ENCODE peak calls at places on chromosomes 3 and 15, in four cellular contexts. I, C, F and M are unnamed samples.

GRCh38 chr3:146166450-146167222 is 5.7 kb upstream of the PLOD2 start:
- DNase-seq in C (no peak), I (peak), F (no peak), M (peak)

GRCh38 chr15:94576889-94577533 is 345.6 kb downstream of the MCTP2 start:
- DNase-seq in F (peak), C (peak), I (no peak), M (peak)

GRCh38 chr15:59160880-59161593 is 45.6 kb upstream of the LDHAL6B start:
- DNase-seq in I (peak), F (peak), C (no peak), M (peak)

GRCh38 chr3:125220681-125221429 is 8.3 kb upstream of the SLC12A8 start:
- DNase-seq in I (peak), F (no peak), C (no peak), M (no peak)

GRCh38 chr3:60579734-60580133 is 671.5 kb downstream of the FHIT start:
- DNase-seq in I (peak), F (no peak), C (no peak), M (no peak)

GRCh38 chr15:88725305-88726220 is 77.7 kb upstream of the ACAN start:
- DNase-seq in I (no peak), F (no peak), C (no peak), M (no peak)

GRCh38 chr3:36677331-36678007 is 86.9 kb downstream of the DCLK3 start:
- DNase-seq in C (no peak), I (peak), F (peak), M (no peak)

GRCh38 chr15:101057841-101058407 is 138.8 kb downstream of the LRRK1 start:
- DNase-seq in C (no peak), I (no peak), F (no peak), M (no peak)

GRCh38 chr3:148309390-148310035 is 388.2 kb upstream of the AGTR1 start:
- DNase-seq in I (peak), C (peak), F (peak), M (peak)

GRCh38 chr3:50275996-50276761 is 2.7 kb upstream of the LSMEM2 start:
- DNase-seq in C (no peak), F (no peak), I (no peak), M (no peak)

GRCh38 chr15:81642451-81642990 is 268.5 kb upstream of the TMC3 start:
- DNase-seq in C (no peak), F (no peak), I (peak), M (no peak)

GRCh38 chr15:31223478-31224350 is 102.9 kb upstream of the KLF13 start:
- DNase-seq in F (no peak), C (no peak), I (no peak), M (no peak)

GRCh38 chr15:98549003-98549402 is 99.3 kb upstream of the IGF1R start:
- DNase-seq in I (no peak), C (no peak), F (no peak), M (no peak)

GRCh38 chr3:30550246-30550645 is 56.2 kb upstream of the TGFBR2 start:
- DNase-seq in I (no peak), F (no peak), C (no peak), M (no peak)

GRCh38 chr3:30551266-30551665 is 55.1 kb upstream of the TGFBR2 start:
- DNase-seq in I (no peak), F (no peak), C (no peak), M (no peak)

GRCh38 chr3:30549600-30549999 is 56.8 kb upstream of the TGFBR2 start:
- DNase-seq in F (peak), I (no peak), C (no peak), M (peak)

GRCh38 chr3:30553641-30554316 is 52.6 kb upstream of the TGFBR2 start:
- DNase-seq in C (no peak), F (no peak), I (peak), M (no peak)

DNA sequence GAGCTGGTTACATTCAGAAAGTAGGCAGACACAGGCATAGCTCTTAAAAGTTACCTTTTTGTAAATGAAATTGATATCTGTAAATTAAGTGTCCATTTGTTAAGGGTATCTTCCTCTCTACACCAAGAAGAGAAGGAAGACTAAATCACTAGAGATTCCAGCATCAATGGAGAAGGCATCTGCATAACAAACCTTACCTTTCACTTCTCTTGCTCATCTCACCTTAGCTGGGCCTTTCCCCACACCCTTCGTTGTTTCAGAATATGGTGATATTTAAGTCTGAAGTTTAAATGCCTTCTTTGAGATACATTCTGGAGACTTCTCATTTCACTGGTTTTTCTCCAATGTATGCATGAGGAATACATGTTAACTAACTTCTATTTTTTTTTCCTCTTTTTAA is 54.5 kb upstream of the TGFBR2 start:
- DNase-seq in C (no peak), F (no peak), I (no peak), M (no peak)
- H3K4me3 ChIP-seq in C (no peak), F (no peak), I (no peak), M (no peak)

GRCh38 chr3:9110802-9111201 is 138.6 kb downstream of the SRGAP3 start:
- DNase-seq in I (no peak), F (no peak), C (no peak), M (no peak)

GRCh38 chr3:9113040-9113439 is 136.4 kb downstream of the SRGAP3 start:
- DNase-seq in I (no peak), C (no peak), F (no peak), M (no peak)

GRCh38 chr3:9110316-9110715 is 139.1 kb downstream of the SRGAP3 start:
- DNase-seq in I (no peak), F (no peak), C (no peak), M (no peak)

GRCh38 chr3:9109570-9109914 is 139.9 kb downstream of the SRGAP3 start:
- DNase-seq in F (no peak), C (no peak), I (no peak), M (no peak)

GRCh38 chr3:9111349-9112265 is 137.8 kb downstream of the SRGAP3 start:
- DNase-seq in I (peak), C (no peak), F (no peak), M (no peak)
- TF ChIP-seq CTCF in I (no peak), C (no peak), F (peak), M (peak)

DNA sequence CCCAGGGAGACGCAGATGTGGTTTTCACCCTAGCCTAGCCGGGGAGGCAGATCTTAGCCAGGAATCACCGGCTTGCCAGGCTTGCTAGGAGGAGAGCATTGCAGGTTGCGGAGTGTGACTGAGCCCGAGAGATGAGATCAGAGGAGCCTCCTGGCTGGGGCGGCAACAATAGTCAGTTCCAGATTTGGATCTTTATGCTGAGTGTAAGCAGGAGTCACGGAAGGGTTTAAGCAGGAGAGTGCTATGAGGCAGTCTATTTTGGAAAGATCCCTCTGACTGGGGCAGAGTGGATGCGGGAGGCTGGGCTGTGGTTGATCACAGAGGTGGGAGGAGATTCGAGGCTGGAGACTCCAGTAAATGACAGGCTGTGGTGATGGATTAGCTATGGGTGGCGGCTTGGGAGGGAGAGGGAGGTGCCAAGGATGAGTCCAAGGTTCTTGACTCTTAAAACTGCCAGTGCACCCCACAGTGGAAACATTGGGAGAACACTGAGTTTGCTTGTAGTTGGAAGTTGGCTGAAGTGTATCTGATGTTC is 10.4 kb upstream of the BAHD1 start:
- DNase-seq in I (peak), C (peak), F (peak), M (no peak)
- H3K27ac ChIP-seq in I (no peak), C (no peak), F (no peak), M (no peak)

GRCh38 chr3:54122046-54122801 is at the start of gene CACNA2D3:
- DNase-seq in F (peak), C (peak), I (no peak), M (peak)
- H3K4me3 ChIP-seq in F (peak), C (peak), I (no peak), M (peak)

GRCh38 chr3:166127969-166128368 is 290.7 kb upstream of the BCHE start:
- DNase-seq in F (no peak), I (no peak), C (no peak), M (no peak)
- TF ChIP-seq CTCF in F (no peak), I (no peak), C (no peak), M (no peak)

GRCh38 chr3:119597548-119598288 is at the start of gene PLA1A:
- DNase-seq in I (no peak), C (no peak), F (no peak), M (no peak)
- H3K27ac ChIP-seq in I (no peak), C (no peak), F (no peak), M (no peak)

GRCh38 chr3:193743702-193744047 is 150.7 kb downstream of the OPA1 start:
- DNase-seq in C (no peak), F (no peak), I (no peak), M (no peak)
- H3K4me3 ChIP-seq in C (no peak), F (no peak), I (no peak), M (no peak)

GRCh38 chr3:26484140-26484539 is 138.4 kb upstream of the LRRC3B start:
- DNase-seq in F (peak), C (no peak), I (no peak), M (no peak)
- TF ChIP-seq CTCF in F (peak), C (no peak), I (no peak), M (no peak)

GRCh38 chr3:52670621-52671521 is 14.8 kb downstream of the PBRM1 start:
- DNase-seq in I (peak), F (no peak), C (no peak), M (no peak)
- H3K27ac ChIP-seq in I (peak), F (no peak), C (peak), M (no peak)